ENCODE peak calls at places on chromosomes 1 and 21, in nine cellular contexts. A, Q, T, W, I, D, M, B and Z are unnamed samples.

GRCh38 chr1:31111290-31111951 is 45.9 kb upstream of the PUM1 start:
- DNase-seq in A (peak; percentile 34), Q (peak; percentile 83), T (peak; percentile 57), W (peak; percentile 23), I (peak; percentile 29), D (no peak), M (peak; percentile 68), B (peak; percentile 36), Z (peak; percentile 77)

GRCh38 chr1:219432966-219433365 is 179.9 kb downstream of the ZC3H11B start:
- DNase-seq in A (no peak), Q (no peak), T (no peak), W (no peak), I (no peak), D (no peak), M (no peak), B (no peak), Z (no peak)

GRCh38 chr1:200512191-200512590 is 102.4 kb upstream of the ZNF281 start:
- DNase-seq in A (peak; percentile 95), Q (no peak), T (no peak), W (no peak), I (no peak), D (no peak), M (no peak), B (no peak), Z (no peak)

GRCh38 chr1:202349263-202349928 is 897 bp downstream of the PPP1R12B start:
- DNase-seq in A (peak; percentile 78), Q (no peak), T (peak; percentile 16), W (peak; percentile 26), I (no peak), D (no peak), M (no peak), B (no peak), Z (no peak)

GRCh38 chr1:76759950-76760349 is 107.3 kb upstream of the ST6GALNAC5 start:
- DNase-seq in A (peak; percentile 3), Q (peak; percentile 78), T (peak; percentile 72), W (no peak), I (no peak), D (no peak), M (no peak), B (no peak), Z (no peak)

GRCh38 chr1:111833334-111833733 is 77.6 kb downstream of the DDX20 start:
- DNase-seq in A (peak; percentile 13), Q (no peak), T (peak; percentile 30), W (no peak), I (no peak), D (no peak), M (no peak), B (no peak), Z (peak; percentile 63)

GRCh38 chr21:33799378-33800090 is 116.1 kb downstream of the ATP5PO start:
- DNase-seq in A (no peak), Q (no peak), T (no peak), W (no peak), I (no peak), D (no peak), M (no peak), B (no peak), Z (no peak)

GRCh38 chr1:226618380-226618779 is 69.8 kb downstream of the STUM start:
- DNase-seq in A (no peak), Q (peak; percentile 52), T (no peak), W (no peak), I (no peak), D (no peak), M (no peak), B (no peak), Z (no peak)

GRCh38 chr1:91579658-91580228 is 79.1 kb downstream of the CDC7 start:
- DNase-seq in A (peak; percentile 60), Q (no peak), T (no peak), W (no peak), I (no peak), D (no peak), M (no peak), B (no peak), Z (no peak)

GRCh38 chr1:8325771-8326170 is 7.9 kb downstream of the SLC45A1 start:
- DNase-seq in A (no peak), Q (no peak), T (no peak), W (no peak), I (no peak), D (no peak), M (no peak), B (no peak), Z (no peak)

GRCh38 chr1:43634729-43635128 is 15.2 kb upstream of the KDM4A start:
- DNase-seq in A (no peak), Q (no peak), T (no peak), W (no peak), I (no peak), D (no peak), M (no peak), B (no peak), Z (peak; percentile 65)

GRCh38 chr1:3167255-3167654 is 98.3 kb downstream of the PRDM16 start:
- DNase-seq in A (no peak), Q (no peak), T (no peak), W (no peak), I (no peak), D (no peak), M (no peak), B (no peak), Z (no peak)

GRCh38 chr1:201582977-201583376 is 44.0 kb downstream of the NAV1 start:
- DNase-seq in A (no peak), Q (peak; percentile 43), T (no peak), W (no peak), I (no peak), D (no peak), M (no peak), B (no peak), Z (no peak)

GRCh38 chr1:25431495-25432363 is 1.0 kb downstream of the MACO1 start:
- DNase-seq in A (no peak), Q (no peak), T (peak; percentile 12), W (peak; percentile 10), I (peak; percentile 42), D (no peak), M (peak; percentile 36), B (no peak), Z (no peak)

GRCh38 chr21:34967509-34968289 is 81.4 kb downstream of the RUNX1 start:
- DNase-seq in A (peak; percentile 35), Q (no peak), T (no peak), W (no peak), I (no peak), D (no peak), M (no peak), B (no peak), Z (no peak)

GRCh38 chr1:3978196-3978927 is 78.3 kb upstream of the C1orf174 start:
- DNase-seq in A (no peak), Q (no peak), T (no peak), W (no peak), I (no peak), D (no peak), M (no peak), B (no peak), Z (no peak)

GRCh38 chr1:30462826-30463425 is 260.5 kb downstream of the MATN1 start:
- DNase-seq in A (no peak), Q (peak; percentile 41), T (no peak), W (no peak), I (no peak), D (no peak), M (no peak), B (no peak), Z (no peak)

GRCh38 chr1:67371681-67372080 is 58.5 kb downstream of the SERBP1 start:
- DNase-seq in A (peak; percentile 39), Q (no peak), T (no peak), W (no peak), I (peak; percentile 75), D (no peak), M (no peak), B (no peak), Z (no peak)

GRCh38 chr1:147833231-147833840 is 69.3 kb upstream of the GJA8 start:
- DNase-seq in A (no peak), Q (no peak), T (no peak), W (no peak), I (no peak), D (no peak), M (peak; percentile 46), B (no peak), Z (no peak)

GRCh38 chr1:41389009-41389408 is 27.8 kb downstream of the FOXO6 start:
- DNase-seq in A (no peak), Q (no peak), T (no peak), W (no peak), I (no peak), D (no peak), M (no peak), B (no peak), Z (no peak)

GRCh38 chr1:209674957-209675566 is at the start of gene G0S2:
- DNase-seq in A (peak; percentile 21), Q (peak; percentile 82), T (peak; percentile 48), W (peak; percentile 39), I (peak; percentile 96), D (no peak), M (peak; percentile 85), B (peak; percentile 12), Z (peak; percentile 77)

GRCh38 chr1:170657275-170657853 is 6.6 kb upstream of the PRRX1 start:
- DNase-seq in A (peak; percentile 34), Q (no peak), T (no peak), W (no peak), I (no peak), D (no peak), M (no peak), B (no peak), Z (peak; percentile 42)
- H3K27ac ChIP-seq in A (no peak overlapping the region), Q (no peak overlapping the region), T (no peak overlapping the region), W (no peak overlapping the region), I (no peak overlapping the region), D (no peak overlapping the region), M (no peak overlapping the region), B (no peak overlapping the region), Z (no peak overlapping the region)

GRCh38 chr1:26852701-26853100 is 10.2 kb upstream of the SFN start:
- DNase-seq in A (no peak), Q (no peak), T (no peak), W (no peak), I (no peak), D (no peak), M (no peak), B (no peak), Z (no peak)
- H3K4me1 ChIP-seq in A (peaks cover 10% of the 10 kb centered on the region), Q (peaks cover 9% of the 10 kb centered on the region), T (no peaks in the 10 kb centered on the region), W (peaks cover 26% of the 10 kb centered on the region), I (no peaks in the 10 kb centered on the region), D (no peaks in the 10 kb centered on the region), M (peaks cover 22% of the 10 kb centered on the region), B (no peaks in the 10 kb centered on the region), Z (peaks cover 7% of the 10 kb centered on the region)

DNA sequence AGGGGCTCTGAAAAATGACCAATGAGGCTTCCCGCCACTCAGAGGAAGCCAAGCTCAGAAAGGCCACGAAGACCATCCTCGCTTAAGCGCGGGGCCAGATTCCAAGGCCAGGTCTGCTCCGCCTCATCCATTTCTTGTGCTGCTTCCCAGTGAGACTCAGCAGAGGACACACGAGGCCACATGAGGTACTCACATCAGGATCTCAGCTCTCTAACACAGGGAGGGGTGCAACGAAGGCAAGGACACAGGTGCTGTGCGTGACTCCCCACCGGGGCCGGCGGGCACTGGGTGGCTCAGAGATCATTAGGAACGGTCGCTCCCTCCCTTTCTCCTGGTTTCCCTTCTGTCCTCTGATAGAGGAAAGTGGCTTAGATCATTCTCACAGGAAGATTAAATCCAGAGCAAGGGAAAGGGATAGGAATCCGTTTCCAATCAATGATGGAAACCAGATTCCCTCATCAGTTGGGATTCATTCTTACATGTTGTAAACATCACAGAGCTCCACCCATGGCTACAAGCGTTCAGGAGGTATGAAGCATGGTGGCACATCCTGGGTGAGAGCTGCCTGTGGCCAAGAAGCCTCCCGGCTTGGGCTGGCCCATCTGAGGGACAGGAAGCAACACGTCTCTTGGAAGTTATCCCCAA is 46.7 kb downstream of the CAPZB start:
- DNase-seq in A (no peak), Q (no peak), T (no peak), W (no peak), I (no peak), D (no peak), M (no peak), B (no peak), Z (no peak)
- H3K27ac ChIP-seq in A (peak overlapping the region; percentile 11), Q (peak overlapping the region; percentile 86), T (peak overlapping the region; percentile 66), W (peak overlapping the region; percentile 96), I (peak overlapping the region; percentile 80), D (no peak overlapping the region), M (peak overlapping the region; percentile 66), B (peak overlapping the region; percentile 86), Z (no peak overlapping the region)

GRCh38 chr21:43806017-43806710 is 16.8 kb downstream of the RRP1 start:
- DNase-seq in A (no peak), Q (no peak), T (no peak), W (no peak), I (no peak), D (no peak), M (no peak), B (no peak), Z (no peak)
- H3K4me1 ChIP-seq in A (peaks cover 2% of the 10 kb centered on the region), Q (peaks cover 4% of the 10 kb centered on the region), T (peaks cover 7% of the 10 kb centered on the region), W (no peaks in the 10 kb centered on the region), I (peaks cover 7% of the 10 kb centered on the region), D (peaks cover 8% of the 10 kb centered on the region), M (no peaks in the 10 kb centered on the region), B (no peaks in the 10 kb centered on the region), Z (no peaks in the 10 kb centered on the region)